ENCODE peak calls at places on chromosomes 1 and 21, in five cellular contexts. D is stomach, H is A673, Q is PC-3, L is HepG2. U is an unnamed sample.

GRCh38 chr1:243471026-243471685 is 215.3 kb downstream of the SDCCAG8 start:
- DNase-seq in L (no peak), Q (no peak), H (no peak), D (no peak), U (no peak)

GRCh38 chr1:9872430-9873165 is 37.5 kb downstream of the CTNNBIP1 start:
- DNase-seq in D (no peak), Q (peak), H (no peak), L (no peak), U (peak)

GRCh38 chr1:76084029-76084627 is 9.6 kb downstream of the ST6GALNAC3 start:
- DNase-seq in Q (no peak), L (no peak), D (no peak), H (peak), U (no peak)

GRCh38 chr21:45130324-45130774 is 56.0 kb downstream of the ADARB1 start:
- DNase-seq in D (no peak), H (peak), L (no peak), Q (peak), U (peak)

GRCh38 chr1:11357291-11357690 is 84.3 kb downstream of the UBIAD1 start:
- DNase-seq in D (no peak), L (no peak), H (no peak), Q (no peak), U (no peak)

GRCh38 chr1:49059087-49059486 is 282.4 kb upstream of the BEND5 start:
- DNase-seq in Q (no peak), D (no peak), H (no peak), L (no peak), U (no peak)

GRCh38 chr1:171788696-171789095 is 7.2 kb downstream of the METTL13 start:
- DNase-seq in D (no peak), L (no peak), H (no peak), Q (peak), U (peak)

GRCh38 chr1:107748529-107748928 is 216.5 kb downstream of the VAV3 start:
- DNase-seq in H (peak), L (peak), D (no peak), Q (peak), U (no peak)

GRCh38 chr1:230031131-230031530 is 35.9 kb upstream of the GALNT2 start:
- DNase-seq in L (no peak), D (no peak), Q (peak), H (peak), U (peak)

GRCh38 chr1:47870946-47871750 is 126.0 kb downstream of the TRABD2B start:
- DNase-seq in Q (peak), L (no peak), D (no peak), H (peak), U (no peak)

GRCh38 chr1:91569411-91570104 is 68.9 kb downstream of the CDC7 start:
- DNase-seq in L (no peak), D (peak), H (peak), Q (peak), U (peak)

GRCh38 chr1:218636548-218636947 is 291.4 kb downstream of the TGFB2 start:
- DNase-seq in H (no peak), L (no peak), D (no peak), Q (no peak), U (peak)

GRCh38 chr1:149916927-149917310 is 725 bp downstream of the SV2A start:
- DNase-seq in L (no peak), H (no peak), Q (no peak), D (no peak), U (no peak)

GRCh38 chr1:2628191-2628932 is 4.5 kb downstream of the MMEL1 start:
- DNase-seq in L (no peak), D (no peak), Q (no peak), H (no peak), U (no peak)

GRCh38 chr1:34610063-34610462 is 144.8 kb upstream of the GJB5 start:
- DNase-seq in D (no peak), L (no peak), H (no peak), Q (no peak), U (no peak)

GRCh38 chr1:171965802-171966201 is 124.5 kb downstream of the DNM3 start:
- DNase-seq in Q (no peak), H (no peak), L (no peak), D (no peak), U (no peak)

GRCh38 chr1:240854367-240854766 is 242.4 kb upstream of the GREM2 start:
- DNase-seq in D (no peak), H (no peak), Q (peak), L (no peak), U (peak)

GRCh38 chr21:16169810-16170209 is 440.0 kb downstream of the USP25 start:
- DNase-seq in Q (no peak), D (no peak), L (no peak), H (no peak), U (no peak)

GRCh38 chr21:44737706-44738354 is 26.5 kb upstream of the TSPEAR start:
- DNase-seq in H (no peak), Q (peak), D (no peak), L (no peak), U (peak)

GRCh38 chr1:220300442-220301121 is 28.3 kb upstream of the RAB3GAP2 start:
- DNase-seq in D (peak), Q (peak), L (peak), H (peak), U (peak)

GRCh38 chr1:212700597-212700891 is 904 bp upstream of the BATF3 start:
- DNase-seq in D (no peak), Q (no peak), H (no peak), L (no peak), U (no peak)

GRCh38 chr1:87717167-87717670 is 388.5 kb downstream of the LMO4 start:
- DNase-seq in L (no peak), H (no peak), D (no peak), Q (no peak), U (no peak)

GRCh38 chr1:178660484-178660883 is 64.6 kb upstream of the RALGPS2 start:
- DNase-seq in D (no peak), H (no peak), Q (no peak), L (no peak), U (no peak)

GRCh38 chr1:68010543-68010942 is 39.9 kb downstream of the DIRAS3 start:
- DNase-seq in L (no peak), H (peak), D (no peak), Q (no peak), U (no peak)

GRCh38 chr1:171457412-171457811 is 27.9 kb upstream of the PRRC2C start:
- DNase-seq in L (no peak), D (no peak), H (no peak), Q (peak), U (no peak)

GRCh38 chr1:22428672-22429071 is 23.0 kb upstream of the ZBTB40 start:
- DNase-seq in D (no peak), Q (peak), H (peak), L (peak), U (peak)

GRCh38 chr1:84434081-84434755 is 35.9 kb downstream of the DNASE2B start:
- DNase-seq in Q (peak), H (no peak), L (no peak), D (no peak), U (no peak)

GRCh38 chr1:224273651-224274050 is 56.3 kb downstream of the NVL start:
- DNase-seq in Q (peak), D (no peak), H (no peak), L (no peak), U (peak)

GRCh38 chr21:44943005-44943685 is 3.3 kb downstream of the SLX9 start:
- DNase-seq in H (no peak), Q (no peak), L (no peak), D (no peak), U (no peak)

GRCh38 chr1:30807318-30808066 is 49.9 kb upstream of the LAPTM5 start:
- DNase-seq in D (no peak), H (peak), Q (no peak), L (no peak), U (no peak)

GRCh38 chr1:211531194-211532085 is 39.5 kb upstream of the RD3 start:
- DNase-seq in H (no peak), L (no peak), D (no peak), Q (no peak), U (no peak)
- H3K27ac ChIP-seq in H (no peak), L (no peak), D (no peak), Q (no peak), U (no peak)

GRCh38 chr1:36223373-36223995 is 759 bp upstream of the THRAP3 start:
- DNase-seq in D (no peak), L (no peak), Q (peak), H (peak), U (peak)

GRCh38 chr1:36212782-36213181 is 11.5 kb upstream of the THRAP3 start:
- DNase-seq in Q (no peak), D (no peak), L (no peak), H (no peak), U (no peak)

GRCh38 chr1:36222481-36223372 is 1.5 kb upstream of the THRAP3 start:
- DNase-seq in L (no peak), Q (no peak), D (peak), H (no peak), U (no peak)

GRCh38 chr1:36211841-36212240 is 12.4 kb upstream of the THRAP3 start:
- DNase-seq in L (no peak), D (no peak), Q (no peak), H (no peak), U (no peak)

GRCh38 chr1:36217667-36218066 is 6.6 kb upstream of the THRAP3 start:
- DNase-seq in L (no peak), Q (peak), D (no peak), H (no peak), U (peak)
- TF ChIP-seq CTCF in L (peak), Q (peak), D (no peak), H (peak), U (peak)

GRCh38 chr1:54096491-54097235 is 43.3 kb downstream of the TCEANC2 start:
- DNase-seq in D (no peak), L (no peak), Q (no peak), H (peak), U (no peak)
- H3K4me3 ChIP-seq in D (no peak), L (no peak), Q (no peak), H (no peak), U (no peak)

GRCh38 chr1:226870323-226871046 is at the start of gene PSEN2:
- DNase-seq in D (peak), L (peak), H (peak), Q (peak), U (peak)
- H3K27ac ChIP-seq in D (peak), L (no peak), H (no peak), Q (peak), U (no peak)

GRCh38 chr1:8796812-8797211 is 20.6 kb downstream of the RERE start:
- DNase-seq in H (no peak), L (no peak), D (no peak), Q (no peak), U (no peak)

GRCh38 chr1:8797230-8797629 is 20.2 kb downstream of the RERE start:
- DNase-seq in L (no peak), Q (peak), D (no peak), H (no peak), U (no peak)

GRCh38 chr1:8790987-8791386 is 26.5 kb downstream of the RERE start:
- DNase-seq in D (no peak), H (no peak), L (no peak), Q (no peak), U (no peak)

GRCh38 chr1:8791819-8792218 is 25.6 kb downstream of the RERE start:
- DNase-seq in D (no peak), H (no peak), Q (no peak), L (no peak), U (no peak)

GRCh38 chr1:8794605-8795004 is 22.8 kb downstream of the RERE start:
- DNase-seq in L (no peak), D (no peak), Q (peak), H (no peak), U (no peak)
- TF ChIP-seq CTCF in L (no peak), D (no peak), Q (no peak), H (no peak), U (no peak)

GRCh38 chr1:13584876-13585598 is 1.4 kb downstream of the PDPN start:
- DNase-seq in D (no peak), L (no peak), H (no peak), Q (no peak), U (no peak)

GRCh38 chr1:13585599-13585965 is 1.9 kb downstream of the PDPN start:
- DNase-seq in L (no peak), Q (no peak), D (no peak), H (peak), U (no peak)

GRCh38 chr1:13583592-13583963 is at the start of gene PDPN:
- DNase-seq in Q (no peak), D (no peak), H (peak), L (no peak), U (no peak)

GRCh38 chr1:13583964-13584791 is 546 bp downstream of the PDPN start:
- DNase-seq in H (peak), Q (no peak), L (no peak), D (no peak), U (no peak)

DNA sequence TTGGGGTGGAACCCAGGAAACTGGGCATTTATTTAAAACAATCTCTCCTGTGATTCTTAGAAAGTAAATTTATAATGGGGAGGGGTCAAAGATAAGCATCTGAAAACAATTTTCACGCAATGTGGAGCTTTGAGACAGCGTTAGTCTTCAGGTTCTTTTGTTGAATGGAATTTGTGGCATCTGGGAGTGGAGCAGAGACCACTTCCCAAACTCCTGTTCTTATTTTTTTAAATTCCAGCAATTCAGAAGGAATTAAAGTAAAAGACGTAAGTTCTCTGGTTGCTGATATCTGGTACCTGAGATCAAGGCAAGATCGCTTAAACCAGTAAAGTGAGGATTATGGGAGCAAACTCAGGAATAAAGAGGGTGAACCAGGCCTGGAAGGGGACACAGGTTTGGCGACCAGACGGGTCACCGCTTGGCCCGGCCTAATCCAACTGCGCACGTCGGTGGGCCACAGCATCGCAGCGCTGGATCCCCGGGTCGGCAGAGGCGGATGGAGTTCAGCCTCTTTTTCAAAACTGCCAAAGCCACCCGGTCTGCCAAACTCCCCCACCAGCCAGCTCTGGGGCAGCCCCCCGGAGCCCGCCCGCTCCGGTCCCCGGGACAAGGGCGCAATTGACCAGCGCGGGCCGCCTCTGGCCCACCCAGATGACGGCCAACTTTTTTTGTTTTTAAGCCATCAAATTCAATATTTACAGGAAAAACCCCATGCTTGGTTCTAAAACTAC is 754 bp upstream of the PDPN start:
- DNase-seq in H (no peak), L (no peak), Q (no peak), D (no peak), U (no peak)
- H3K4me3 ChIP-seq in H (no peak), L (no peak), Q (no peak), D (no peak), U (no peak)

GRCh38 chr1:27661412-27662075 is 10.4 kb downstream of the IFI6 start:
- DNase-seq in H (no peak), L (no peak), D (no peak), Q (no peak), U (no peak)

GRCh38 chr1:27666294-27666693 is 5.7 kb downstream of the IFI6 start:
- DNase-seq in Q (no peak), D (no peak), H (no peak), L (no peak), U (no peak)

GRCh38 chr1:27664291-27664690 is 7.7 kb downstream of the IFI6 start:
- DNase-seq in D (no peak), Q (no peak), H (no peak), L (no peak), U (no peak)

GRCh38 chr1:27665016-27665651 is 6.9 kb downstream of the IFI6 start:
- DNase-seq in Q (no peak), D (no peak), H (no peak), L (no peak), U (no peak)

DNA sequence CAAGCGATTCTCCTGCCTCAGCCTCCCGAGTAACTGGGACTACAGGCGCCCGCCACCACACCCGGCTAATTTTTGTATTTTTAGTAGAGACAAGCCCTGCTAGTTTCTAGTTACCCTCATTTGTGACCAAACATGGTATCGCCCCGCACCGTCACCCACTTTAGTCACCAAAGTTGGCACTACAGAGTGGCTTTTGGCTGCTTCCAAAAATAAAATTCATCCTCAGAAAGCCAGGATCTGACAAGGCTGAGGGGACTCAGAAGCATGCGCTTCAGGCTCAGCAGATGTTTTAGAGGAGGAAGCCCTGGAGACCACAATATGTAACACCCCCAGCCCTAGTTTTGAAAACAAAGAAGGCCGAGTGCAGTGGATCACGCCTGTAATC is 8.3 kb downstream of the IFI6 start:
- DNase-seq in D (no peak), Q (no peak), H (no peak), L (no peak), U (no peak)
- H3K27ac ChIP-seq in D (no peak), Q (no peak), H (no peak), L (no peak), U (no peak)